ENCODE peak calls at places on chromosomes 6 and 20, in six cellular contexts. C is neuronal stem cell, J is H9, B is IMR-90, P is H1, X is trophoblast cell. Y is an unnamed sample.
A peak's percentile ranks its signal among the peaks of the same experiment; 100 is the strongest.

GRCh38 chr20:47191074-47191673 is 165.3 kb downstream of the ZMYND8 start:
- DNase-seq in C (no peak), J (no peak), B (peak; percentile 35), P (no peak), X (peak; percentile 69), Y (no peak)

GRCh38 chr6:5905431-5906339 is 101.0 kb downstream of the NRN1 start:
- DNase-seq in C (no peak), J (no peak), B (peak; percentile 81), P (no peak), X (no peak), Y (peak; percentile 2)

GRCh38 chr20:23350855-23351838 is 556 bp downstream of the NXT1 start:
- DNase-seq in C (no peak), J (peak; percentile 65), B (peak; percentile 45), P (no peak), X (peak; percentile 58), Y (peak; percentile 79)

GRCh38 chr6:86913795-86914194 is 23.5 kb upstream of the HTR1E start:
- DNase-seq in C (no peak), J (no peak), B (no peak), P (no peak), X (no peak), Y (no peak)

GRCh38 chr6:131368077-131368911 is 204.7 kb upstream of the ARG1 start:
- DNase-seq in C (no peak), J (no peak), B (no peak), P (no peak), X (no peak), Y (no peak)

GRCh38 chr6:36563237-36563927 is 16.1 kb upstream of the STK38 start:
- DNase-seq in C (no peak), J (no peak), B (peak; percentile 44), P (no peak), X (no peak), Y (peak; percentile 45)

GRCh38 chr6:165641672-165642156 is 21.3 kb downstream of the PDE10A start:
- DNase-seq in C (no peak), J (no peak), B (no peak), P (no peak), X (peak; percentile 59), Y (no peak)

GRCh38 chr6:45896783-45897441 is 118.7 kb downstream of the CLIC5 start:
- DNase-seq in C (no peak), J (no peak), B (no peak), P (no peak), X (no peak), Y (peak; percentile 11)

GRCh38 chr6:69719602-69720193 is 77.1 kb downstream of the LMBRD1 start:
- DNase-seq in C (no peak), J (no peak), B (peak; percentile 37), P (no peak), X (peak; percentile 35), Y (peak; percentile 41)

GRCh38 chr6:38814761-38815160 is 99.7 kb downstream of the DNAH8 start:
- DNase-seq in C (no peak), J (no peak), B (no peak), P (no peak), X (peak; percentile 74), Y (no peak)

GRCh38 chr20:54559890-54560289 is 84.5 kb downstream of the DOK5 start:
- DNase-seq in C (no peak), J (no peak), B (no peak), P (no peak), X (no peak), Y (no peak)

GRCh38 chr20:44765647-44766367 is 20.1 kb downstream of the KCNK15 start:
- DNase-seq in C (no peak), J (no peak), B (no peak), P (no peak), X (no peak), Y (no peak)

GRCh38 chr6:89799111-89799510 is 20.5 kb downstream of the MDN1 start:
- DNase-seq in C (no peak), J (no peak), B (no peak), P (no peak), X (no peak), Y (no peak)

GRCh38 chr20:41249371-41249770 is 68.2 kb downstream of the ZHX3 start:
- DNase-seq in C (peak; percentile 12), J (no peak), B (peak; percentile 87), P (no peak), X (peak; percentile 56), Y (peak; percentile 91)

GRCh38 chr6:142301421-142302391 is at the start of gene ADGRG6:
- DNase-seq in C (peak; percentile 57), J (peak; percentile 75), B (peak; percentile 28), P (no peak), X (peak; percentile 75), Y (peak; percentile 54)

GRCh38 chr6:160015778-160016684 is 47.1 kb downstream of the IGF2R start:
- DNase-seq in C (no peak), J (no peak), B (no peak), P (no peak), X (no peak), Y (no peak)

GRCh38 chr20:11453430-11453829 is 464.3 kb upstream of the BTBD3 start:
- DNase-seq in C (no peak), J (no peak), B (peak; percentile 87), P (no peak), X (no peak), Y (peak; percentile 31)

GRCh38 chr6:78670802-78671201 is 196.5 kb upstream of the IRAK1BP1 start:
- DNase-seq in C (no peak), J (no peak), B (no peak), P (no peak), X (no peak), Y (no peak)

GRCh38 chr20:38343107-38343797 is 3.0 kb upstream of the LBP start:
- DNase-seq in C (no peak), J (no peak), B (peak; percentile 46), P (no peak), X (peak; percentile 35), Y (peak; percentile 35)

GRCh38 chr6:16711551-16712249 is 49.6 kb downstream of the ATXN1 start:
- DNase-seq in C (no peak), J (no peak), B (no peak), P (no peak), X (peak; percentile 45), Y (no peak)

GRCh38 chr6:16706029-16706428 is 55.2 kb downstream of the ATXN1 start:
- DNase-seq in C (no peak), J (no peak), B (no peak), P (no peak), X (no peak), Y (no peak)

GRCh38 chr6:16705403-16705993 is 55.8 kb downstream of the ATXN1 start:
- DNase-seq in C (no peak), J (peak; percentile 43), B (no peak), P (no peak), X (no peak), Y (no peak)

GRCh38 chr6:16704706-16705402 is 56.4 kb downstream of the ATXN1 start:
- DNase-seq in C (no peak), J (no peak), B (peak; percentile 79), P (no peak), X (no peak), Y (peak; percentile 80)

DNA sequence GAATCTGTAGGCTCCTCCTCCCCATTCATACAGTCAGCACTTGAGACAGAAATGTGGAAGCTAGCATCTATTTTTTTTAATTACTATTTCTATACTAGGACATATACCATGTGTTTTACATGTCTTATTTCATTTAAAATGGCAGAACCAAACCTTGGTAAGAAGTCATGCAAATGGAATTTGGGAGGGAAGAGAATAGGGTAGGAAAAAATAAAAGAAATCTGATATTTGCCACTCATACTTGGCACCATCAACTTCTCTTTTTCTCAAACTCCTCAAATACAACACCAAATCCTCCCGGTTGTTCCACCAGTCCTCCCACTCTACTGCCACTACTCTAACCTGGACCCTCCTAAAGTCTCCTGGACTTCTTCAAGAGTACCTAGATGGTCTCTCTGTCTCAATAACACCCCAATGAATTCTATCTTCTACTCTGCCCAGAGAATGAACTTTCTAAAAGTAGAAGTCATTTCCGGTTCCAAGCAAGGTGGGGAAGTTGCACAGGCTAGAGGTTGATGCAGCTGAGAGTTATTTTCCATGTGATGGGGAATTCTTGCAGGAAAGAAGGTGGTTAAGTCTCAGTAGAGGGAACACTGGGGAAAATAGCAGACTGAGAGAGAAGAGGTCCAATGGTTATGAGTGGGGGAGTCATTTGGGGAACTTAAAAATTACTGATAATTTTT is 54.0 kb downstream of the ATXN1 start:
- DNase-seq in C (no peak), J (no peak), B (no peak), P (no peak), X (no peak), Y (no peak)
- H3K4me2 ChIP-seq in C (no peak overlapping the region), J (no peak overlapping the region), B (no peak overlapping the region), P (no peak overlapping the region), X (no peak overlapping the region), Y (no peak overlapping the region)

DNA sequence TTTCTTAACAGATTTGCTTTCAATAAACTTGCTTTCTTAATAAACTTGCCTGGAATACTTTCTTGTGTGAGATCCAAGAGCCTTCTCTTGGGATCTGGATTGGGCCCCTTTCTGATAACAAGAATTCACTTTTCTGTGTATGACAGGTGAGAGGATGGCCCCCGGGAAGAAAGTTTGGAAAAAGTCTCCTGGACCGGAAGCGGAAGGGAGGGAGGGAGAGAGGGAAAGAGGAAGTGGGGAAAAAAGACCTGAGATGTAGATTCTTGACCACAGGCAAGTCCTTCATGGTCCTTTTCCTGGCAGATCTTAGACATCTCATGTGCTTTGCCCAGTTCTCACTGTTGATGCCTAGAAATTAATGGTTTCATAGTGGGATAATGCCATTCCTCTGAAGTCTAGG is 146.5 kb upstream of the ID4 start:
- DNase-seq in C (no peak), J (no peak), B (no peak), P (no peak), X (no peak), Y (no peak)
- H3K18ac ChIP-seq in C (no peak overlapping the region), J (no peak overlapping the region), B (no peak overlapping the region), P (peak overlapping the region; percentile 53), X (no peak overlapping the region), Y (no peak overlapping the region)

GRCh38 chr20:59589051-59589450 is 15.3 kb upstream of the PHACTR3 start:
- DNase-seq in C (no peak), J (no peak), B (no peak), P (no peak), X (no peak), Y (no peak)

GRCh38 chr20:59587570-59587969 is 16.8 kb upstream of the PHACTR3 start:
- DNase-seq in C (no peak), J (no peak), B (no peak), P (no peak), X (no peak), Y (no peak)

GRCh38 chr20:59588236-59588855 is 16.0 kb upstream of the PHACTR3 start:
- DNase-seq in C (no peak), J (no peak), B (no peak), P (no peak), X (no peak), Y (no peak)

GRCh38 chr20:59586613-59587012 is 17.7 kb upstream of the PHACTR3 start:
- DNase-seq in C (no peak), J (no peak), B (no peak), P (no peak), X (no peak), Y (no peak)

GRCh38 chr20:59591061-59591460 is 13.3 kb upstream of the PHACTR3 start:
- DNase-seq in C (no peak), J (no peak), B (no peak), P (no peak), X (no peak), Y (no peak)
- H4K91ac ChIP-seq in C (no peak overlapping the region), J (no peak overlapping the region), B (no peak overlapping the region), P (no peak overlapping the region), X (no peak overlapping the region), Y (no peak overlapping the region)

DNA sequence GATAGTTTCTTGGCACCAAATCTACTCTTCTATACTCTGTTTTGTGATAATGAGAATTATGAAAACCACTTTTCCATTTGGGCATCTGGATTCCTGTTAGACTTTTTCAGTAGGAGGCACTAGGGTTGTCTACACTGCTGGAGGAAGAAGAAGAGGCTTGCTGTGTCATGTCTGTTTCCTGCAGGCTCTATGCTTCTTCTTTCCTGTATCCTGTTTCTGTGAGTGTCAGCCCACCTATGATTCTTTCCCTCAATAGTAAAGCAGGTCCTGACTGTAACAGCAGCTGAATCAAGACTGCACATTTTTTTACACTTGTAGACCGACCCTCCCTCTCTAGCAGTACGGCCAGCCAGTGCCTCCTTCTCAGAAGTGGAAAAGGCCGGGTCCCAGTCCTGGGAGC is 603.9 kb downstream of the HDGFL1 start:
- DNase-seq in C (no peak), J (no peak), B (peak; percentile 40), P (no peak), X (no peak), Y (peak; percentile 28)
- H3K4me2 ChIP-seq in C (no peak overlapping the region), J (no peak overlapping the region), B (no peak overlapping the region), P (no peak overlapping the region), X (no peak overlapping the region), Y (no peak overlapping the region)